ENCODE peak calls at places on chromosome 4, in ten cellular contexts. S, T, P, C, E, J, O, K, G and I are unnamed samples.

GRCh38 chr4:183201331-183201730 is 102.3 kb downstream of the WWC2 start:
- DNase-seq in S (no peak), G (no peak), P (no peak), J (peak), K (peak), E (no peak), T (no peak), C (no peak), O (no peak), I (no peak)

GRCh38 chr4:163142246-163142645 is 24.4 kb downstream of the NAF1 start:
- DNase-seq in G (no peak), O (no peak), E (no peak), T (no peak), S (no peak), P (no peak), J (no peak), K (no peak), C (no peak), I (no peak)

GRCh38 chr4:169407217-169407845 is 136.6 kb upstream of the SH3RF1 start:
- DNase-seq in O (no peak), S (no peak), T (no peak), J (peak), G (no peak), P (no peak), E (no peak), C (no peak), K (peak), I (no peak)

GRCh38 chr4:234178-234577 is 71.1 kb downstream of the ZNF732 start:
- DNase-seq in T (no peak), O (no peak), C (no peak), S (no peak), P (no peak), K (no peak), J (no peak), G (no peak), E (no peak), I (no peak)

GRCh38 chr4:126766266-126766665 is 866.5 kb upstream of the INTU start:
- DNase-seq in J (no peak), G (no peak), S (no peak), P (no peak), T (no peak), E (no peak), K (peak), C (no peak), O (no peak), I (no peak)

GRCh38 chr4:153611679-153612078 is 72.4 kb upstream of the TLR2 start:
- DNase-seq in G (no peak), T (no peak), P (no peak), K (peak), E (no peak), C (no peak), S (no peak), J (peak), O (no peak), I (no peak)

GRCh38 chr4:107018336-107018735 is 17.8 kb downstream of the DKK2 start:
- DNase-seq in G (no peak), E (no peak), P (no peak), J (no peak), S (no peak), O (no peak), K (no peak), T (no peak), C (no peak), I (no peak)

GRCh38 chr4:183905081-183905592 is at the start of gene STOX2:
- DNase-seq in K (peak), G (peak), O (peak), S (no peak), J (peak), E (peak), C (peak), T (peak), P (peak), I (peak)

GRCh38 chr4:143156853-143157252 is 27.9 kb upstream of the USP38 start:
- DNase-seq in P (no peak), G (no peak), E (no peak), K (no peak), J (no peak), S (no peak), O (no peak), C (no peak), T (no peak), I (no peak)

GRCh38 chr4:10403633-10404445 is 53.4 kb downstream of the ZNF518B start:
- DNase-seq in E (no peak), G (peak), J (peak), T (no peak), K (peak), S (no peak), C (no peak), O (no peak), P (peak), I (no peak)

GRCh38 chr4:6177587-6178197 is 22.7 kb downstream of the JAKMIP1 start:
- DNase-seq in S (peak), O (no peak), J (no peak), K (no peak), E (no peak), P (peak), C (no peak), T (no peak), G (no peak), I (no peak)

GRCh38 chr4:156962551-156962974 is 9.0 kb downstream of the PDGFC start:
- DNase-seq in C (no peak), O (no peak), J (peak), K (peak), T (no peak), S (no peak), P (no peak), G (peak), E (peak), I (no peak)

GRCh38 chr4:177611974-177612664 is 169.9 kb upstream of the AGA start:
- DNase-seq in E (no peak), K (no peak), O (no peak), C (no peak), J (no peak), P (no peak), S (no peak), T (no peak), G (no peak), I (no peak)

GRCh38 chr4:61619528-61619927 is 419.4 kb downstream of the ADGRL3 start:
- DNase-seq in T (no peak), S (no peak), O (no peak), G (no peak), K (peak), E (no peak), J (no peak), P (no peak), C (no peak), I (no peak)

GRCh38 chr4:111923786-111924185 is 221.5 kb upstream of the FAM241A start:
- DNase-seq in O (no peak), P (no peak), S (no peak), G (no peak), E (no peak), K (no peak), J (peak), C (no peak), T (no peak), I (no peak)

GRCh38 chr4:176380352-176381157 is 60.8 kb downstream of the SPCS3 start:
- DNase-seq in T (no peak), C (no peak), G (no peak), J (no peak), P (no peak), E (no peak), O (no peak), S (no peak), K (no peak), I (no peak)

GRCh38 chr4:185219551-185220344 is 10.3 kb downstream of the SNX25 start:
- DNase-seq in T (peak), E (peak), S (no peak), G (no peak), J (peak), C (no peak), P (peak), K (peak), O (no peak), I (peak)

GRCh38 chr4:167032876-167033275 is 201.4 kb downstream of the SPOCK3 start:
- DNase-seq in K (peak), E (no peak), S (no peak), P (no peak), G (no peak), T (no peak), O (no peak), C (no peak), J (peak), I (no peak)

GRCh38 chr4:37999000-37999745 is 39.0 kb downstream of the PTTG2 start:
- DNase-seq in J (no peak), C (no peak), E (no peak), T (no peak), S (no peak), K (no peak), O (no peak), P (peak), G (no peak), I (no peak)

GRCh38 chr4:8761167-8761823 is 110.3 kb downstream of the HMX1 start:
- DNase-seq in T (no peak), G (no peak), J (no peak), S (no peak), E (no peak), O (no peak), C (no peak), P (no peak), K (no peak), I (no peak)

GRCh38 chr4:139177049-139177887 is at the start of gene ELF2:
- DNase-seq in K (peak), E (peak), T (peak), C (peak), P (peak), S (peak), J (peak), O (peak), G (peak), I (peak)

GRCh38 chr4:156638332-156638731 is 333.3 kb downstream of the PDGFC start:
- DNase-seq in P (no peak), O (no peak), E (no peak), K (peak), T (no peak), S (no peak), G (no peak), C (no peak), J (peak), I (no peak)

GRCh38 chr4:146654648-146654975 is 15.9 kb downstream of the POU4F2 start:
- DNase-seq in G (no peak), T (no peak), C (no peak), E (no peak), S (no peak), J (no peak), O (no peak), K (peak), P (no peak), I (no peak)

GRCh38 chr4:176340871-176341685 is 21.3 kb downstream of the SPCS3 start:
- DNase-seq in K (peak), E (no peak), G (peak), T (no peak), C (no peak), P (peak), O (no peak), S (peak), J (peak), I (peak)

GRCh38 chr4:63505714-63506460 is 903.4 kb downstream of the TECRL start:
- DNase-seq in S (no peak), P (no peak), J (no peak), O (no peak), K (no peak), T (no peak), G (no peak), C (no peak), E (no peak), I (no peak)

GRCh38 chr4:114807759-114808404 is 209.3 kb downstream of the UGT8 start:
- DNase-seq in T (no peak), G (peak), O (no peak), E (no peak), J (peak), K (peak), C (no peak), S (peak), P (peak), I (no peak)

GRCh38 chr4:175813841-175814240 is 1.8 kb upstream of the GPM6A start:
- DNase-seq in P (no peak), K (no peak), J (no peak), O (no peak), S (no peak), C (no peak), G (no peak), E (no peak), T (no peak), I (no peak)

GRCh38 chr4:169136330-169136729 is 126.3 kb upstream of the CBR4 start:
- DNase-seq in C (no peak), P (no peak), K (no peak), J (no peak), T (no peak), G (no peak), E (no peak), O (no peak), S (no peak), I (no peak)

GRCh38 chr4:186105721-186106335 is 1.3 kb downstream of the FAM149A start:
- DNase-seq in S (no peak), G (no peak), E (no peak), C (no peak), P (no peak), K (no peak), T (no peak), O (no peak), J (peak), I (no peak)

GRCh38 chr4:25928320-25928955 is 14.4 kb downstream of the SMIM20 start:
- DNase-seq in E (no peak), P (no peak), K (no peak), O (no peak), J (no peak), T (no peak), G (no peak), C (no peak), S (no peak), I (no peak)

GRCh38 chr4:89000844-89001360 is 56.1 kb downstream of the FAM13A start:
- DNase-seq in K (peak), J (peak), E (no peak), O (no peak), S (no peak), G (peak), P (no peak), C (no peak), T (no peak), I (no peak)

GRCh38 chr4:81602853-81603252 is 131.1 kb upstream of the RASGEF1B start:
- DNase-seq in O (no peak), J (no peak), S (no peak), G (no peak), P (no peak), T (no peak), E (no peak), C (no peak), K (no peak), I (no peak)

GRCh38 chr4:81599646-81600231 is 128.0 kb upstream of the RASGEF1B start:
- DNase-seq in E (no peak), C (no peak), T (no peak), P (no peak), K (no peak), S (no peak), J (no peak), O (no peak), G (no peak), I (no peak)

GRCh38 chr4:81604683-81605082 is 133.0 kb upstream of the RASGEF1B start:
- DNase-seq in S (no peak), G (no peak), K (no peak), P (no peak), O (no peak), C (no peak), E (no peak), T (no peak), J (no peak), I (no peak)

GRCh38 chr4:81600511-81601269 is 129.0 kb upstream of the RASGEF1B start:
- DNase-seq in P (no peak), O (no peak), S (no peak), J (no peak), T (no peak), E (peak), G (no peak), C (no peak), K (no peak), I (no peak)

GRCh38 chr4:81601270-81601694 is 129.6 kb upstream of the RASGEF1B start:
- DNase-seq in O (no peak), S (no peak), C (no peak), G (no peak), E (no peak), J (no peak), P (no peak), T (no peak), K (peak), I (no peak)
- H3K4me3 ChIP-seq in O (no peak), S (no peak), C (no peak), G (no peak), E (no peak), J (no peak), P (no peak), T (no peak), K (no peak), I (no peak)

GRCh38 chr4:83109480-83110221 is 4.9 kb downstream of the PLAC8 start:
- DNase-seq in C (no peak), E (no peak), T (no peak), P (peak), G (no peak), J (peak), S (peak), K (peak), O (peak), I (no peak)
- H3K4me3 ChIP-seq in C (peak), E (peak), T (peak), P (peak), G (no peak), J (peak), S (peak), K (peak), O (peak), I (peak)

GRCh38 chr4:108072300-108072699 is 82.6 kb downstream of the HADH start:
- DNase-seq in C (no peak), E (no peak), P (peak), O (no peak), G (no peak), T (no peak), S (peak), K (no peak), J (no peak), I (no peak)
- H3K4me3 ChIP-seq in C (no peak), E (no peak), P (peak), O (no peak), G (no peak), T (no peak), S (no peak), K (no peak), J (no peak), I (no peak)

GRCh38 chr4:145552181-145552822 is 66.9 kb upstream of the MMAA start:
- DNase-seq in E (no peak), P (no peak), K (no peak), T (no peak), C (no peak), G (no peak), J (no peak), S (no peak), O (no peak), I (no peak)
- H3K4me3 ChIP-seq in E (no peak), P (no peak), K (no peak), T (no peak), C (no peak), G (no peak), J (no peak), S (peak), O (no peak), I (no peak)

GRCh38 chr4:7388627-7389026 is 46.1 kb downstream of the PSAPL1 start:
- DNase-seq in C (no peak), J (no peak), K (no peak), G (no peak), E (no peak), O (no peak), P (no peak), S (no peak), T (no peak), I (no peak)
- H3K4me3 ChIP-seq in C (no peak), J (no peak), K (no peak), G (no peak), E (no peak), O (no peak), P (no peak), S (no peak), T (no peak), I (no peak)

GRCh38 chr4:147851135-147851534 is 119.2 kb downstream of the ARHGAP10 start:
- DNase-seq in O (no peak), G (no peak), P (no peak), E (no peak), J (no peak), C (no peak), K (no peak), S (no peak), T (no peak), I (no peak)

GRCh38 chr4:147855670-147856069 is 123.8 kb downstream of the ARHGAP10 start:
- DNase-seq in C (no peak), J (no peak), O (no peak), T (no peak), K (peak), P (no peak), G (no peak), E (no peak), S (no peak), I (no peak)

GRCh38 chr4:147854154-147854553 is 122.3 kb downstream of the ARHGAP10 start:
- DNase-seq in P (no peak), T (no peak), G (no peak), E (no peak), C (no peak), S (no peak), O (no peak), J (no peak), K (no peak), I (no peak)

GRCh38 chr4:147848634-147849033 is 116.7 kb downstream of the ARHGAP10 start:
- DNase-seq in S (no peak), G (no peak), O (no peak), K (no peak), J (no peak), P (no peak), E (no peak), C (no peak), T (no peak), I (no peak)

GRCh38 chr4:147853706-147854105 is 121.8 kb downstream of the ARHGAP10 start:
- DNase-seq in P (no peak), C (no peak), E (no peak), J (no peak), O (no peak), S (no peak), G (no peak), T (no peak), K (no peak), I (no peak)
- H3K4me3 ChIP-seq in P (no peak), C (no peak), E (no peak), J (no peak), O (no peak), S (no peak), G (no peak), T (no peak), K (no peak), I (no peak)

GRCh38 chr4:15757084-15757483 is 21.0 kb upstream of the CD38 start:
- DNase-seq in S (no peak), P (no peak), C (no peak), O (no peak), J (no peak), E (no peak), G (no peak), K (no peak), T (no peak), I (no peak)
- H3K4me3 ChIP-seq in S (no peak), P (peak), C (no peak), O (no peak), J (no peak), E (no peak), G (no peak), K (no peak), T (no peak), I (no peak)